ENCODE peak calls at places on chromosomes 11 and 22, in four cellular contexts. T is cardiac muscle cell, E is left ventricle myocardium inferior, A is transverse colon. B is an unnamed sample.
A peak's percentile ranks its signal among the peaks of the same experiment; 100 is the strongest.

GRCh38 chr11:101686514-101686913 is 102.7 kb upstream of the TRPC6 start:
- DNase-seq in E (no peak), A (no peak), T (no peak), B (no peak)

GRCh38 chr22:37481347-37481907 is 4.8 kb downstream of the MFNG start:
- DNase-seq in A (no peak), E (no peak), T (no peak), B (no peak)

GRCh38 chr11:127193916-127194315 is 193.3 kb upstream of the KIRREL3 start:
- DNase-seq in A (no peak), E (no peak), T (no peak), B (no peak)

GRCh38 chr11:70420008-70420464 is 21.7 kb downstream of the CTTN start:
- DNase-seq in A (no peak), T (no peak), E (no peak), B (no peak)

GRCh38 chr11:74816664-74817063 is 68.0 kb downstream of the RNF169 start:
- DNase-seq in E (no peak), A (no peak), T (no peak), B (no peak)

GRCh38 chr11:118820412-118821357 is 29.7 kb upstream of the DDX6 start:
- DNase-seq in E (peak; percentile 75), A (peak; percentile 94), T (peak; percentile 8), B (no peak)

GRCh38 chr11:118212131-118212725 is 12.6 kb downstream of the JAML start:
- DNase-seq in A (no peak), E (peak; percentile 31), T (peak; percentile 53), B (no peak)

GRCh38 chr11:130826572-130826971 is 89.7 kb downstream of the SNX19 start:
- DNase-seq in E (no peak), T (peak; percentile 11), A (no peak), B (no peak)

GRCh38 chr11:57315491-57315890 is 9.3 kb downstream of the TNKS1BP1 start:
- DNase-seq in T (no peak), A (peak; percentile 7), E (no peak), B (no peak)

GRCh38 chr11:115980747-115981475 is 476.7 kb upstream of the CADM1 start:
- DNase-seq in T (no peak), E (no peak), A (no peak), B (no peak)

GRCh38 chr22:46539169-46539568 is 1.7 kb upstream of the CELSR1 start:
- DNase-seq in E (no peak), A (no peak), T (no peak), B (no peak)

GRCh38 chr11:27886765-27887328 is 186.6 kb upstream of the BDNF start:
- DNase-seq in E (no peak), T (no peak), A (no peak), B (no peak)

GRCh38 chr11:93668171-93668570 is 6.7 kb downstream of the CEP295 start:
- DNase-seq in A (no peak), T (no peak), E (no peak), B (no peak)

GRCh38 chr22:37752189-37753061 is 55.3 kb upstream of the GCAT start:
- DNase-seq in A (peak; percentile 89), E (peak; percentile 95), T (no peak), B (no peak)

GRCh38 chr11:78539566-78539965 is 35.1 kb downstream of the NARS2 start:
- DNase-seq in T (no peak), A (no peak), E (no peak), B (no peak)

GRCh38 chr11:95515379-95515778 is 274.2 kb downstream of the FAM76B start:
- DNase-seq in E (no peak), A (no peak), T (no peak), B (no peak)

GRCh38 chr11:133927690-133928627 is 28.8 kb downstream of the IGSF9B start:
- DNase-seq in E (peak; percentile 59), A (peak; percentile 69), T (peak; percentile 67), B (no peak)

DNA sequence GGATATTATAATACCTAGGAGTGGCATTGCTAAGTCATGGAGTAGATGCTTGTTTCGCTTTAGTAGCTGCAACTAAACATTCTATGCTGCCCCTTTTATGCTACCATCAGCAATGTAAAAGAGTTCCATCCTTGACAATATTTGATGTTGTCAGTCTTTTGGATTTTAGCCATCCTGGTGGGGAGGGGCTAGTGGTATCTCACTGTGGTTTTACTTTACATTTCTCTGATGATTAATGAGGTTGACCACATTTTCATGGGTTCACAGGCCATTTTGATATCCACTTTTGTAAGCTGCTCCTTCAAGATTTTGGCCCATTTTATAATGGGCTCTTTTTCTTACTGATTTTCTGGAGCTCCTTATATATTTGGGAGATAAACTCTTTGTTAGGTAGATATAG is 16.4 kb upstream of the APOBEC3A start:
- DNase-seq in T (no peak), A (no peak), E (no peak), B (no peak)
- H3K27me3 ChIP-seq in T (no peaks in the 10 kb centered on the region), A (peaks cover 15% of the 10 kb centered on the region), E (peaks cover 47% of the 10 kb centered on the region), B (peaks cover 18% of the 10 kb centered on the region)

DNA sequence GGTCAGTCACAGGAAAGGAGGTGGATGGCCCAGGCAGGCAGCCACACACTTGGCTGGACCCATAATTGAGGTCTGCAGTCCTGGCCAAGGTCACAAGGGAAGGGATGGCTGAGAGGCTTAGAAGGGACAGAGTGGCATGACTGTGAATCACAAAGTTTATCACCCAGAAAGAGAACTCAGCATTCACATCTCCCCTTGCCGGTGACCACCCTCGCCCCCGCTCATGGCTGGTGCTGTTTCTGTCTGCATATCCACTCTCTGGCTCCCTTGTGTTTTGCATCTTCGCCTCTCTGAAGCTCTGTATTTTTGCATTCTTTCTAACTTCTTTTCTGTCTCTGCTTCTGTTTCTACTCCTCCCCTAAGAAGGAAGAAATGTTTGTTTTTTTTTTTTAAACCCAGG is 117.5 kb downstream of the FEZ1 start:
- DNase-seq in E (no peak), A (no peak), T (no peak), B (no peak)
- H3K27me3 ChIP-seq in E (no peaks in the 10 kb centered on the region), A (no peaks in the 10 kb centered on the region), T (peaks cover 3% of the 10 kb centered on the region), B (no peaks in the 10 kb centered on the region)

DNA sequence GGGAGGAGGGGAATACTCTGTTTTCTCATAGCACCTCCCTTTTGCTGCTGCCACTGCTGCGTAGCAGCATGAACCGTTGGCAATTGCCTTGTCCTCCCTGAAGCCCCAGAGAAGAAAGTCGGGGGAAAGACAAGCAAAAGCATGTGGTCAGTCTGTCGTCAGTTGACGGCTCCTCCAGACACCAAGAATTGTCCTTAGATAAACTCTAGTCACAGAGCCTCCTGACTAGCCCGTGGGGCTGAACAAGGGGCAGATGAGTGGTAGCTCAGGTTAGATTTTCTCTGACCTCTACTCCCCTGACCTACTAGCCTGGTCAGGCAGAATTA is 126.4 kb upstream of the HSD17B12 start:
- DNase-seq in E (no peak), A (no peak), T (peak; percentile 39), B (no peak)
- H3K27me3 ChIP-seq in E (peaks cover 96% of the 10 kb centered on the region), A (peaks cover 67% of the 10 kb centered on the region), T (no peaks in the 10 kb centered on the region), B (no peaks in the 10 kb centered on the region)

GRCh38 chr11:111301004-111301839 is 2.9 kb downstream of the POU2AF3 start:
- DNase-seq in E (no peak), A (no peak), T (no peak), B (no peak)
- H3K27me3 ChIP-seq in E (peaks cover 31% of the 10 kb centered on the region), A (no peaks in the 10 kb centered on the region), T (peaks cover 55% of the 10 kb centered on the region), B (peaks cover 32% of the 10 kb centered on the region)

DNA sequence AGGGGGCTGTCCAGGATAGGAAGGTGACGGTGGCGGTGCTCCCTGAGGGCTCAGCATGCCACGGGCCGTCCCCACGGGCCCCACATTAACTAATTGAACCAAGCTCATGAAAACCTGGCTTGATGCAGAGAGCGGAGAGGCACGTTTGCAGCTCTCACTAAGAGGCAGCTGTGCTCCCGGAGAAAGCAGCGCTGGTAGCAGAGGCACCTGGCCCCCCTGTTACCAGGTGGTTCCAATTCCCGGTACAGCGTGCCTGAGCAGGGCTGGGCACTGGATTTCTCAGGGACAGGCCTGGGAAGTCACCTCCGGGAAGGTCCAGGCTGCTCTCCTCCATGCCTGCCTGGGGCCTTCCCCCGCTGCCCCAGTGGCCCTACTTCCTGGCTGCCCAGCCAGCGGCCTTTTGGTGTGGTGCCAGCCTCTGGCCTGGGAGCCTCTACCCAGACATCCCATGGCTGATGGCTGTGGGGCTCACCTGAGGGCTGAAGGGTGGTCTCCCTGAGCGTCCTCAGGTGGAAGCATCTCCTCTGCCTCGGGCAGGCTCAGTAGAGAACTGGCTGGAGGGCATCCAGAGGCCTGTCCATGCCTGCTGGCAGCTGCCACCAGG is 1.2 kb downstream of the KCNQ1 start:
- DNase-seq in A (peak; percentile 58), E (no peak), T (no peak), B (no peak)
- H3K27me3 ChIP-seq in A (peaks cover 16% of the 10 kb centered on the region), E (peaks cover 28% of the 10 kb centered on the region), T (peaks cover 97% of the 10 kb centered on the region), B (peaks cover 94% of the 10 kb centered on the region)

GRCh38 chr11:11397043-11397415 is 44.0 kb upstream of the CSNK2A3 start:
- DNase-seq in A (no peak), T (no peak), E (no peak), B (no peak)
- H3K27me3 ChIP-seq in A (no peaks in the 10 kb centered on the region), T (peaks cover 33% of the 10 kb centered on the region), E (no peaks in the 10 kb centered on the region), B (no peaks in the 10 kb centered on the region)

GRCh38 chr11:9070740-9071476 is 20.5 kb downstream of the SCUBE2 start:
- DNase-seq in A (no peak), T (no peak), E (no peak), B (no peak)
- H3K27me3 ChIP-seq in A (no peaks in the 10 kb centered on the region), T (no peaks in the 10 kb centered on the region), E (no peaks in the 10 kb centered on the region), B (no peaks in the 10 kb centered on the region)

GRCh38 chr22:41909290-41910049 is 5.4 kb downstream of the SHISA8 start:
- DNase-seq in E (no peak), A (no peak), T (no peak), B (no peak)
- H3K27me3 ChIP-seq in E (peaks cover 53% of the 10 kb centered on the region), A (peaks cover 56% of the 10 kb centered on the region), T (peaks cover 61% of the 10 kb centered on the region), B (peaks cover 44% of the 10 kb centered on the region)

B was measured in NT2/D1.